ENCODE peak calls at places on chromosomes 5 and 9, in four cellular contexts. Z, J, P and R are unnamed samples.

GRCh38 chr5:175609504-175609903 is 48.4 kb upstream of the HRH2 start:
- DNase-seq in Z (no peak), J (no peak), P (no peak), R (no peak)

GRCh38 chr9:37218800-37219425 is 98.5 kb downstream of the ZCCHC7 start:
- DNase-seq in Z (no peak), J (no peak), P (no peak), R (no peak)

GRCh38 chr5:154478224-154478565 is at the start of gene HAND1:
- DNase-seq in Z (peak; percentile 59), J (no peak), P (no peak), R (no peak)

GRCh38 chr9:2758162-2758950 is 41.0 kb downstream of the KCNV2 start:
- DNase-seq in Z (no peak), J (no peak), P (no peak), R (no peak)

GRCh38 chr5:179731791-179732411 is 721 bp upstream of the MAML1 start:
- DNase-seq in Z (peak; percentile 6), J (no peak), P (no peak), R (no peak)

GRCh38 chr9:113581865-113582697 is 118.6 kb downstream of the RGS3 start:
- DNase-seq in Z (no peak), J (peak; percentile 33), P (peak; percentile 73), R (peak; percentile 89)

GRCh38 chr9:123318961-123319421 is 37.0 kb upstream of the CRB2 start:
- DNase-seq in Z (no peak), J (no peak), P (peak; percentile 19), R (no peak)

GRCh38 chr5:155082401-155082800 is 68.8 kb downstream of the KIF4B start:
- DNase-seq in Z (no peak), J (no peak), P (no peak), R (no peak)